ENCODE peak calls at places on chromosomes 7 and 10, in four cellular contexts. H is GM12878, Y is A549, Z is HepG2. A is an unnamed sample.

GRCh38 chr10:91909178-91909677 is at the start of gene FGFBP3:
- DNase-seq in H (no peak), Y (peak), Z (peak), A (peak)

GRCh38 chr10:30751678-30752331 is 122.3 kb upstream of the LYZL2 start:
- DNase-seq in H (peak), Y (peak), Z (no peak), A (peak)

GRCh38 chr10:130242483-130242882 is 106.3 kb downstream of the GLRX3 start:
- DNase-seq in H (no peak), Y (no peak), Z (no peak), A (no peak)

GRCh38 chr7:103857435-103857834 is 132.0 kb downstream of the RELN start:
- DNase-seq in H (no peak), Y (no peak), Z (no peak), A (peak)

GRCh38 chr7:157427811-157428553 is 91.2 kb downstream of the DNAJB6 start:
- DNase-seq in H (no peak), Y (no peak), Z (no peak), A (no peak)

GRCh38 chr7:131835141-131835540 is 278.7 kb upstream of the PODXL start:
- DNase-seq in H (no peak), Y (no peak), Z (no peak), A (no peak)

GRCh38 chr7:22350466-22351328 is 6.3 kb downstream of the RAPGEF5 start:
- DNase-seq in H (peak), Y (no peak), Z (peak), A (peak)

GRCh38 chr7:85612514-85612913 is 425.7 kb upstream of the SEMA3D start:
- DNase-seq in H (no peak), Y (no peak), Z (no peak), A (no peak)

GRCh38 chr7:121547341-121548092 is 151.4 kb upstream of the FAM3C start:
- DNase-seq in H (no peak), Y (peak), Z (peak), A (peak)

GRCh38 chr7:157771-158251 is 34.6 kb upstream of the FAM20C start:
- DNase-seq in H (no peak), Y (no peak), Z (no peak), A (no peak)

GRCh38 chr7:68925241-68925640 is 673.0 kb upstream of the AUTS2 start:
- DNase-seq in H (no peak), Y (no peak), Z (no peak), A (no peak)

GRCh38 chr7:3206771-3207191 is 94.3 kb upstream of the SDK1 start:
- DNase-seq in H (no peak), Y (no peak), Z (no peak), A (no peak)

GRCh38 chr10:90813592-90814365 is 44.1 kb downstream of the HTR7 start:
- DNase-seq in H (no peak), Y (no peak), Z (no peak), A (no peak)

GRCh38 chr10:62057872-62058271 is 156.4 kb downstream of the ARID5B start:
- DNase-seq in H (no peak), Y (no peak), Z (no peak), A (no peak)

GRCh38 chr7:38451840-38452239 is 178.4 kb upstream of the TARP start:
- DNase-seq in H (no peak), Y (peak), Z (peak), A (peak)
- TF ChIP-seq PBX3 in H (no peak), Y (no peak), Z (no peak), A (no peak)

GRCh38 chr7:140281255-140281654 is 104.5 kb upstream of the KDM7A start:
- DNase-seq in H (no peak), Y (no peak), Z (no peak), A (no peak)

GRCh38 chr7:140276001-140276400 is 99.2 kb upstream of the KDM7A start:
- DNase-seq in H (no peak), Y (no peak), Z (no peak), A (no peak)

GRCh38 chr7:140273417-140273816 is 96.6 kb upstream of the KDM7A start:
- DNase-seq in H (no peak), Y (no peak), Z (no peak), A (no peak)

DNA sequence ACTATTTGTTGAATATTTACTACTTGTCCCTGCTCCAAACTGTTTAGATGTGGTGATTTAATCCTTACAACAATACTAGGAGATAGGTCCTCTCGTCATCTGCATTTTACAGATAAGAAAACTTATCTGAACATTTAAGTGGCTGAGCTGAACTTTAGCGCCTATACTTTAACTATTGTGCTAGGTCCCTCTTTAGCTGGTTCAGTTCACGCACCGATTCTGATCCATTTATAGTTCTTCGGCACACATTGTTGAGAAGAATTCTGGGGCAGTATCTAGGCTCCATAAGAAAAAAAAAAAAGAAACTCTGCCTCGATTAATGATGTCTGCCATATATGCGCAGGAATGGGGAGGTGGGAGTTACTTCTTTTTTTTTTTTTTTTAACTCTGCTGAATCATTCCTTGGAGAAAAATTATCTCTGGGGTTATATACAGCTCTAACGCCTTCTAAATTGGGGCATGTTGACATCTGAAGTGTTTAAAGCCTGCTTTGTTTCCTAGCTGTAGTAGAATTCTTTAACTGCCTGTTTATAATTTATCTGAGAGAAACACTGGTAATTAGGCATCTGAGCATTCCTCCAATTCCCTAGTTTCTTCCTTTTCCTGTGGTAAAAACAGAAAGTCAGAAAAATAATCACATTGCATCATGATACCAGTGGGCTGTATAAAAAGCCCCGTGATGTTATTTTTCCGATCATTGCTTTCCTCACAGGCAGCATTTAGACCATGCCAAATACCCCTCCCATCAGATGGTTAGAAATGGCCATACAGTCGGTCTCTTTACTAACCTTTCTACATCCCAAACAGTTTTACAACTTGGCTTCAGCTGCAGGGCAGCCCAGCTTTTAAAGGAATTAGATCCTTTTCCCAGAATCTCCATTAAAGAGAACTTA is 98.5 kb upstream of the KDM7A start:
- DNase-seq in H (no peak), Y (no peak), Z (no peak), A (no peak)
- TF ChIP-seq PBX3 in H (no peak), Y (no peak), Z (no peak), A (no peak)

GRCh38 chr7:149354119-149354518 is 92.1 kb downstream of the ZNF783 start:
- DNase-seq in H (no peak), Y (no peak), Z (no peak), A (no peak)
- TF ChIP-seq PBX3 in H (no peak), Y (no peak), Z (no peak), A (no peak)

DNA sequence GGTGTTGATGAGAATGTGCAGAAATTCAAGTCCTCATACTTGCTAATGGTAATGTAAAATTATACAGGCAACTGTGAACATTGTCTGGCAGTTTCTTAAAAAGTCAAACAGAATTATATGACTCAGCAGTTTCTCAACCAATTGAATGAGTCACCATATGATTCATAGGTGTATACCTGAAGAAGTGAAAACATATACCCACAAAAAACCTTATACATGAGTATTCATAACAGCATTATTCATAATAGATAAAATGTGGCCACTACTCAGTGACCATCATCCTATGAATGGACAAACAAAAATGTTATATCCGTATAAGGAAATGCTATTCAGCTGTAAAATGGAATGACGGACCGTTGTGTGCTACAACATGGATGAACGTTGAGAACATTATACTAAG is 253.5 kb downstream of the MALRD1 start:
- DNase-seq in H (no peak), Y (no peak), Z (no peak), A (no peak)
- TF ChIP-seq PBX3 in H (no peak), Y (no peak), Z (no peak), A (no peak)

GRCh38 chr10:32139223-32140073 is 83.2 kb upstream of the KIF5B start:
- DNase-seq in H (no peak), Y (peak), Z (peak), A (peak)
- TF ChIP-seq PBX3 in H (no peak), Y (peak), Z (no peak), A (peak)

GRCh38 chr10:50396491-50397311 is 145.4 kb upstream of the ASAH2 start:
- DNase-seq in H (no peak), Y (no peak), Z (no peak), A (no peak)
- TF ChIP-seq PBX3 in H (no peak), Y (no peak), Z (no peak), A (peak)

A was measured in SK-N-SH.